ENCODE peak calls at places on chromosomes 11 and 22, in seven cellular contexts. W is epithelial cell of proximal tubule, J is NCI-H1417, X is hepatic stellate cell, F is heart right ventricle, O is SHP77, K is ecto neural progenitor cell. E is an unnamed sample.

GRCh38 chr22:42700901-42701300 is 19.8 kb downstream of the A4GALT start:
- DNase-seq in K (no peak), O (no peak), X (no peak), W (no peak), J (no peak), F (no peak), E (no peak)

GRCh38 chr11:66967670-66968425 is 7.3 kb upstream of the C11orf86 start:
- DNase-seq in J (no peak), K (no peak), O (no peak), F (no peak), X (peak), W (no peak), E (no peak)

GRCh38 chr11:23336961-23337360 is 476.7 kb upstream of the CCDC179 start:
- DNase-seq in W (no peak), F (no peak), J (no peak), O (no peak), K (no peak), X (no peak), E (no peak)

GRCh38 chr11:86980397-86980796 is 25.2 kb upstream of the FZD4 start:
- DNase-seq in X (no peak), J (no peak), F (no peak), K (no peak), O (no peak), W (no peak), E (no peak)

GRCh38 chr11:73586791-73587190 is 11.1 kb downstream of the FAM168A start:
- DNase-seq in W (no peak), O (no peak), J (no peak), F (no peak), K (no peak), X (no peak), E (no peak)

GRCh38 chr11:118933486-118933885 is 7.8 kb upstream of the BCL9L start:
- DNase-seq in J (no peak), O (no peak), K (no peak), W (no peak), X (no peak), F (peak), E (peak)

GRCh38 chr22:33697640-33698039 is 222.6 kb downstream of the LARGE1 start:
- DNase-seq in X (peak), O (no peak), J (no peak), W (no peak), F (no peak), K (no peak), E (no peak)

GRCh38 chr11:33698921-33699320 is 1.7 kb downstream of the C11orf91 start:
- DNase-seq in F (no peak), J (no peak), O (no peak), W (no peak), K (no peak), X (no peak), E (no peak)

GRCh38 chr11:1131033-1131911 is 26.5 kb upstream of the MUC5AC start:
- DNase-seq in J (peak), F (no peak), O (peak), W (no peak), K (no peak), X (no peak), E (no peak)

GRCh38 chr11:43738600-43739409 is 58.3 kb downstream of the HSD17B12 start:
- DNase-seq in O (no peak), W (no peak), K (no peak), J (peak), F (peak), X (peak), E (no peak)

GRCh38 chr11:122264121-122264520 is 148.1 kb upstream of the BLID start:
- DNase-seq in F (no peak), X (no peak), O (no peak), W (no peak), J (no peak), K (no peak), E (no peak)

GRCh38 chr22:24440270-24440717 is 12.9 kb downstream of the ADORA2A start:
- DNase-seq in F (no peak), K (no peak), X (no peak), W (no peak), O (no peak), J (no peak), E (no peak)

GRCh38 chr11:33690290-33691050 is 10.2 kb downstream of the C11orf91 start:
- DNase-seq in O (no peak), W (peak), X (peak), J (no peak), K (no peak), F (peak), E (peak)

GRCh38 chr22:24466831-24467249 is 28.3 kb upstream of the UPB1 start:
- DNase-seq in F (peak), K (no peak), J (no peak), W (no peak), O (no peak), X (peak), E (peak)

GRCh38 chr11:122207505-122207904 is 91.5 kb upstream of the BLID start:
- DNase-seq in O (no peak), W (no peak), J (no peak), K (no peak), X (no peak), F (peak), E (peak)

GRCh38 chr11:71490731-71491390 is 36.2 kb upstream of the KRTAP5-7 start:
- DNase-seq in O (no peak), X (no peak), K (no peak), J (no peak), F (no peak), W (no peak), E (no peak)

GRCh38 chr22:23070418-23071162 is at the start of gene GNAZ:
- DNase-seq in K (peak), X (no peak), O (no peak), W (no peak), F (no peak), J (peak), E (peak)

GRCh38 chr11:3089236-3090061 is 32.2 kb upstream of the CARS1 start:
- DNase-seq in O (no peak), W (no peak), K (no peak), F (no peak), J (no peak), X (no peak), E (peak)

GRCh38 chr22:46057206-46057605 is 80.2 kb upstream of the WNT7B start:
- DNase-seq in F (no peak), O (no peak), X (no peak), K (no peak), W (no peak), J (no peak), E (peak)

GRCh38 chr11:69253028-69253427 is 40.9 kb upstream of the MYEOV start:
- DNase-seq in K (no peak), O (no peak), J (no peak), F (no peak), W (no peak), X (peak), E (no peak)

GRCh38 chr22:22487059-22487458 is 21.5 kb downstream of the ZNF280B start:
- DNase-seq in X (no peak), O (no peak), K (no peak), J (no peak), F (no peak), W (no peak), E (no peak)

GRCh38 chr22:50317178-50317577 is 9.6 kb downstream of the DENND6B start:
- DNase-seq in F (no peak), O (no peak), K (no peak), J (no peak), W (no peak), X (no peak), E (no peak)

GRCh38 chr22:27993774-27994350 is 74.8 kb upstream of the PITPNB start:
- DNase-seq in F (no peak), X (no peak), K (no peak), W (no peak), O (no peak), J (no peak), E (peak)

GRCh38 chr11:62501432-62501891 is 45.1 kb downstream of the AHNAK start:
- DNase-seq in F (peak), O (no peak), K (no peak), J (peak), X (no peak), W (no peak), E (no peak)

GRCh38 chr11:116052603-116053537 is 548.7 kb upstream of the CADM1 start:
- DNase-seq in K (no peak), F (no peak), J (peak), W (no peak), X (no peak), O (peak), E (no peak)

GRCh38 chr11:126857860-126858808 is 142.4 kb downstream of the KIRREL3 start:
- DNase-seq in K (no peak), J (peak), W (no peak), X (no peak), F (no peak), O (no peak), E (no peak)

GRCh38 chr22:50085211-50085999 is at the start of gene MLC1:
- DNase-seq in X (no peak), K (no peak), O (no peak), J (no peak), W (no peak), F (no peak), E (no peak)

GRCh38 chr11:134725939-134726639 is 314.0 kb upstream of the B3GAT1 start:
- DNase-seq in J (peak), W (no peak), X (no peak), K (no peak), F (no peak), O (no peak), E (no peak)

GRCh38 chr11:117319214-117319840 is 3.3 kb upstream of the BACE1 start:
- DNase-seq in O (no peak), X (no peak), K (no peak), J (no peak), W (no peak), F (no peak), E (no peak)

GRCh38 chr22:38699143-38699542 is 1.6 kb downstream of the JOSD1 start:
- DNase-seq in J (no peak), F (no peak), K (no peak), W (no peak), X (no peak), O (no peak), E (no peak)

GRCh38 chr22:24106385-24107381 is 74.6 kb upstream of the SUSD2 start:
- DNase-seq in K (no peak), X (no peak), J (no peak), W (no peak), F (peak), O (no peak), E (no peak)

GRCh38 chr22:43796567-43796966 is 15.5 kb downstream of the EFCAB6 start:
- DNase-seq in O (no peak), W (no peak), F (no peak), J (peak), X (peak), K (no peak), E (no peak)

GRCh38 chr11:117145393-117145761 is 1.3 kb downstream of the PAFAH1B2 start:
- DNase-seq in X (peak), W (peak), F (no peak), O (peak), K (no peak), J (peak), E (no peak)

GRCh38 chr22:19886605-19887250 is 32.1 kb upstream of the GNB1L start:
- DNase-seq in X (no peak), W (no peak), J (no peak), F (no peak), K (no peak), O (no peak), E (no peak)

GRCh38 chr11:134575504-134576230 is 163.6 kb upstream of the B3GAT1 start:
- DNase-seq in K (peak), X (no peak), W (no peak), J (no peak), O (no peak), F (no peak), E (no peak)

E was measured in ovary.